ENCODE peak calls at places on chromosomes 11 and 22, in seven cellular contexts. One of them, this sample, is unnamed.

GRCh38 chr22:38489142-38489541 is 17.0 kb downstream of the DDX17 start:
- DNase-seq in HEK293T: no peak
- DNase-seq in NCI-H2171: no peak
- DNase-seq in AG04450: no peak
- DNase-seq in spleen: peak; percentile 35
- DNase-seq in GM13977: no peak
- DNase-seq in NCI-H460: no peak
- DNase-seq in this sample: no peak

GRCh38 chr11:33942954-33943353 is 51.1 kb upstream of the LMO2 start:
- DNase-seq in GM13977: peak; percentile 61
- DNase-seq in AG04450: no peak
- DNase-seq in NCI-H2171: no peak
- DNase-seq in spleen: no peak
- DNase-seq in NCI-H460: no peak
- DNase-seq in HEK293T: no peak
- DNase-seq in this sample: no peak

GRCh38 chr11:60763692-60764369 is 7.2 kb downstream of the MS4A15 start:
- DNase-seq in NCI-H460: peak; percentile 7
- DNase-seq in AG04450: no peak
- DNase-seq in HEK293T: no peak
- DNase-seq in spleen: peak; percentile 68
- DNase-seq in GM13977: peak; percentile 41
- DNase-seq in NCI-H2171: no peak
- DNase-seq in this sample: no peak

GRCh38 chr22:50456466-50457234 is 18.2 kb downstream of the SBF1 start:
- DNase-seq in AG04450: no peak
- DNase-seq in HEK293T: no peak
- DNase-seq in GM13977: peak; percentile 72
- DNase-seq in spleen: no peak
- DNase-seq in NCI-H2171: no peak
- DNase-seq in NCI-H460: no peak
- DNase-seq in this sample: no peak

GRCh38 chr11:37811349-37811748 is 1213.3 kb upstream of the RAG2 start:
- DNase-seq in GM13977: no peak
- DNase-seq in NCI-H2171: no peak
- DNase-seq in HEK293T: no peak
- DNase-seq in NCI-H460: no peak
- DNase-seq in AG04450: no peak
- DNase-seq in spleen: peak; percentile 59
- DNase-seq in this sample: no peak

GRCh38 chr11:73493838-73494598 is 103.9 kb downstream of the FAM168A start:
- DNase-seq in NCI-H2171: no peak
- DNase-seq in spleen: no peak
- DNase-seq in NCI-H460: no peak
- DNase-seq in HEK293T: no peak
- DNase-seq in AG04450: peak; percentile 27
- DNase-seq in GM13977: no peak
- DNase-seq in this sample: peak; percentile 20

GRCh38 chr11:43868852-43869567 is 11.6 kb upstream of the ALKBH3 start:
- DNase-seq in HEK293T: no peak
- DNase-seq in NCI-H2171: no peak
- DNase-seq in GM13977: peak; percentile 74
- DNase-seq in spleen: no peak
- DNase-seq in AG04450: no peak
- DNase-seq in NCI-H460: no peak
- DNase-seq in this sample: peak; percentile 92

GRCh38 chr11:2270322-2271076 is at the start of gene ASCL2:
- DNase-seq in HEK293T: no peak
- DNase-seq in NCI-H460: no peak
- DNase-seq in GM13977: no peak
- DNase-seq in spleen: peak; percentile 78
- DNase-seq in NCI-H2171: no peak
- DNase-seq in AG04450: no peak
- DNase-seq in this sample: peak; percentile 62